ENCODE peak calls at places on chromosomes 6 and 20, in seven cellular contexts. L is RWPE1, I is AG04450, W is bronchial epithelial cell, Y is fibroblast of pulmonary artery, S is H9, F is psoas muscle. K is an unnamed sample.
A peak's percentile ranks its signal among the peaks of the same experiment; 100 is the strongest.

GRCh38 chr6:4133941-4134838 is 1.2 kb downstream of the ECI2 start:
- DNase-seq in L (peak; percentile 26), I (no peak), W (no peak), Y (no peak), S (no peak), F (no peak), K (no peak)

GRCh38 chr20:43554369-43554768 is 4.5 kb upstream of the SGK2 start:
- DNase-seq in L (no peak), I (no peak), W (no peak), Y (no peak), S (no peak), F (no peak), K (no peak)

GRCh38 chr20:25225642-25226432 is 22.0 kb upstream of the PYGB start:
- DNase-seq in L (no peak), I (no peak), W (no peak), Y (no peak), S (no peak), F (no peak), K (peak; percentile 81)

GRCh38 chr6:44593539-44593944 is 206.0 kb downstream of the CDC5L start:
- DNase-seq in L (peak; percentile 14), I (peak; percentile 26), W (peak; percentile 51), Y (peak; percentile 78), S (peak; percentile 83), F (no peak), K (no peak)

GRCh38 chr6:22636450-22636849 is 67.1 kb downstream of the HDGFL1 start:
- DNase-seq in L (no peak), I (no peak), W (no peak), Y (no peak), S (no peak), F (no peak), K (no peak)

GRCh38 chr6:169101036-169101805 is 152.4 kb downstream of the THBS2 start:
- DNase-seq in L (no peak), I (no peak), W (no peak), Y (no peak), S (no peak), F (no peak), K (no peak)

GRCh38 chr20:44087857-44088120 is 99.2 kb downstream of the JPH2 start:
- DNase-seq in L (no peak), I (no peak), W (no peak), Y (no peak), S (no peak), F (no peak), K (no peak)

GRCh38 chr6:39361657-39362486 is 39.4 kb upstream of the KCNK16 start:
- DNase-seq in L (peak; percentile 64), I (peak; percentile 16), W (peak; percentile 46), Y (peak; percentile 69), S (peak; percentile 93), F (peak; percentile 73), K (no peak)

GRCh38 chr20:38550274-38550673 is 30.7 kb upstream of the ADIG start:
- DNase-seq in L (peak; percentile 37), I (no peak), W (no peak), Y (no peak), S (no peak), F (no peak), K (no peak)

GRCh38 chr6:140977425-140977824 is 1155.3 kb upstream of the GJE1 start:
- DNase-seq in L (no peak), I (no peak), W (no peak), Y (peak; percentile 89), S (no peak), F (no peak), K (no peak)

GRCh38 chr6:37048851-37049734 is 43.6 kb downstream of the FGD2 start:
- DNase-seq in L (peak; percentile 87), I (peak; percentile 73), W (peak; percentile 94), Y (peak; percentile 95), S (no peak), F (peak; percentile 74), K (no peak)

GRCh38 chr6:105051941-105052471 is 95.1 kb downstream of the LIN28B start:
- DNase-seq in L (no peak), I (no peak), W (peak; percentile 73), Y (peak; percentile 50), S (no peak), F (no peak), K (no peak)

GRCh38 chr20:1835531-1835930 is 59.7 kb upstream of the SIRPA start:
- DNase-seq in L (no peak), I (no peak), W (no peak), Y (no peak), S (no peak), F (no peak), K (no peak)

GRCh38 chr6:118581489-118581959 is 33.4 kb downstream of the PLN start:
- DNase-seq in L (peak; percentile 28), I (no peak), W (peak; percentile 56), Y (peak; percentile 79), S (no peak), F (peak; percentile 58), K (no peak)

GRCh38 chr6:87873556-87873955 is 171.5 kb upstream of the AKIRIN2 start:
- DNase-seq in L (no peak), I (no peak), W (peak; percentile 24), Y (no peak), S (no peak), F (no peak), K (no peak)

GRCh38 chr6:117613920-117614535 is 11.7 kb upstream of the GOPC start:
- DNase-seq in L (no peak), I (no peak), W (no peak), Y (no peak), S (no peak), F (no peak), K (no peak)

GRCh38 chr6:123533862-123534261 is 102.9 kb downstream of the TRDN start:
- DNase-seq in L (no peak), I (no peak), W (no peak), Y (no peak), S (no peak), F (no peak), K (no peak)

GRCh38 chr6:133609404-133610270 is 279.3 kb upstream of the TCF21 start:
- DNase-seq in L (peak; percentile 94), I (peak; percentile 100), W (peak; percentile 99), Y (peak; percentile 100), S (no peak), F (no peak), K (no peak)

GRCh38 chr20:10261702-10262101 is 43.1 kb downstream of the SNAP25 start:
- DNase-seq in L (no peak), I (no peak), W (no peak), Y (no peak), S (no peak), F (no peak), K (no peak)

GRCh38 chr6:40436685-40437604 is 150.2 kb downstream of the LRFN2 start:
- DNase-seq in L (peak; percentile 8), I (no peak), W (peak; percentile 80), Y (no peak), S (no peak), F (no peak), K (no peak)

GRCh38 chr6:115934829-115935228 is 125.9 kb downstream of the FRK start:
- DNase-seq in L (no peak), I (no peak), W (no peak), Y (no peak), S (no peak), F (no peak), K (no peak)

GRCh38 chr6:115935361-115935760 is 125.3 kb downstream of the FRK start:
- DNase-seq in L (no peak), I (no peak), W (no peak), Y (no peak), S (no peak), F (no peak), K (no peak)

GRCh38 chr6:115932481-115932880 is 128.2 kb downstream of the FRK start:
- DNase-seq in L (no peak), I (no peak), W (peak; percentile 43), Y (no peak), S (no peak), F (no peak), K (no peak)

DNA sequence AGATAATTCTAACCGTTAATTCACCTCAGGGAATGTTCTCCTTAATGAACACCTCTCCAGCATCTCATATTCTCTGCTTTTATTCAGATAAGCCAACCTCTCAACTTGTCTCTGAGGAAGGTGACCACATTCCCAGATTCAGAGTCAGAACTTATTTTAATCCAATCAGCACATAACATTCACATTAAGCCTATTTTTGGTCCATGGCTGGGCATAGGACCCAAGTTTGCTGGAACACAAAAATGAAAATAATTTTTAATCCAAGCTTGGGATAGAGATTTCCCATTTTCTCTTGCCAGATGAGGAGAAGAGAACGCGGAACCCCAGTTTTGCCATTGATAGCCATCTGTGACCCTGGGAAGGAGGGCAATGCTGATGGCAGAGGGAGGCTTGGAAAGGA is 126.5 kb downstream of the FRK start:
- DNase-seq in L (no peak), I (no peak), W (no peak), Y (no peak), S (no peak), F (no peak), K (no peak)
- TF ChIP-seq CTCF in L (no peak), I (no peak), W (no peak), Y (no peak), S (no peak), F (no peak), K (no peak)

GRCh38 chr6:24255676-24256075 is 102.2 kb downstream of the DCDC2 start:
- DNase-seq in L (no peak), I (no peak), W (no peak), Y (no peak), S (no peak), F (no peak), K (no peak)

GRCh38 chr6:24251339-24251738 is 106.5 kb downstream of the DCDC2 start:
- DNase-seq in L (no peak), I (no peak), W (no peak), Y (no peak), S (peak; percentile 49), F (no peak), K (no peak)

GRCh38 chr6:24253360-24253759 is 104.5 kb downstream of the DCDC2 start:
- DNase-seq in L (no peak), I (no peak), W (no peak), Y (no peak), S (no peak), F (no peak), K (no peak)

GRCh38 chr6:24252215-24252614 is 105.6 kb downstream of the DCDC2 start:
- DNase-seq in L (no peak), I (no peak), W (no peak), Y (no peak), S (no peak), F (no peak), K (no peak)

GRCh38 chr6:24257282-24257681 is 100.6 kb downstream of the DCDC2 start:
- DNase-seq in L (no peak), I (no peak), W (no peak), Y (no peak), S (no peak), F (no peak), K (no peak)
- TF ChIP-seq CTCF in L (no peak), I (no peak), W (no peak), Y (no peak), S (peak; percentile 66), F (no peak), K (no peak)

DNA sequence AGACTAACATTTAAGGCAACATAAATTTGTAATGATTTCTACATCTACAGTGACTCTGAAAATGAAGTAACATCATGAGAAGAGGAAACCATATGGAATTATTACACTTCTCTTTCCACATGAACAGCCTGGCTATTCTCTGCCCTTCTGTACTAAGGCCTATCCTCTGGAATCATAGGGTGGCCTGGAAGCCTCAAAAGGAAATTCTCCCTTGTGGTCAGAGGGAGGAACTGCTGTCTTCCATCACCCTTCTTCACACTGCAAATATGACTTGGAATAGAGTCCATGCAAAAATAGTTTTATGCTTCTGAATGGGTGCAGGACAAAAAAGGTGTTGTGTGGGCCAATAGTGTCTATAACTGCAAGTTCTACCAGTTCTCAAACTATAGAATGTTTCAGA is 44.6 kb upstream of the SH3BGRL2 start:
- DNase-seq in L (peak; percentile 38), I (no peak), W (peak; percentile 57), Y (peak; percentile 55), S (peak; percentile 36), F (no peak), K (no peak)
- TF ChIP-seq CTCF in L (peak; percentile 19), I (peak; percentile 66), W (peak; percentile 53), Y (peak; percentile 64), S (peak; percentile 68), F (no peak), K (peak; percentile 67)

GRCh38 chr6:6131492-6132109 is 124.9 kb upstream of the NRN1 start:
- DNase-seq in L (no peak), I (no peak), W (peak; percentile 2), Y (no peak), S (peak; percentile 55), F (no peak), K (no peak)
- TF ChIP-seq CTCF in L (peak; percentile 16), I (no peak), W (peak; percentile 32), Y (peak; percentile 5), S (peak; percentile 81), F (no peak), K (peak; percentile 69)

K was measured in chondrocyte.